ENCODE peak calls at places on chromosome 12, in seven cellular contexts. One of them, this sample, is unnamed. For H3K4me1, the result is how much of the 10 kb centered on the place peaks cover.

GRCh38 chr12:80643961-80644360 is 63.5 kb upstream of the MYF6 start:
- DNase-seq in K562: no peak
- DNase-seq in suprapubic skin: no peak
- DNase-seq in sigmoid colon: no peak
- DNase-seq in upper lobe of left lung: no peak
- DNase-seq in A549: no peak
- DNase-seq in tibial nerve: no peak
- DNase-seq in this sample: no peak

GRCh38 chr12:67366530-67367196 is 97.5 kb downstream of the CAND1 start:
- DNase-seq in tibial nerve: no peak
- DNase-seq in A549: no peak
- DNase-seq in sigmoid colon: no peak
- DNase-seq in K562: no peak
- DNase-seq in suprapubic skin: no peak
- DNase-seq in upper lobe of left lung: no peak
- DNase-seq in this sample: no peak

GRCh38 chr12:114625294-114625851 is 58.6 kb downstream of the TBX3 start:
- DNase-seq in A549: peak
- DNase-seq in upper lobe of left lung: no peak
- DNase-seq in sigmoid colon: no peak
- DNase-seq in tibial nerve: no peak
- DNase-seq in suprapubic skin: no peak
- DNase-seq in K562: peak
- DNase-seq in this sample: no peak

GRCh38 chr12:106764738-106765137 is 9.7 kb upstream of the RIC8B start:
- DNase-seq in suprapubic skin: no peak
- DNase-seq in sigmoid colon: no peak
- DNase-seq in A549: peak
- DNase-seq in upper lobe of left lung: no peak
- DNase-seq in K562: no peak
- DNase-seq in tibial nerve: no peak
- DNase-seq in this sample: no peak

GRCh38 chr12:114213055-114213561 is 192.8 kb downstream of the TBX5 start:
- DNase-seq in sigmoid colon: no peak
- DNase-seq in upper lobe of left lung: no peak
- DNase-seq in A549: peak
- DNase-seq in K562: peak
- DNase-seq in suprapubic skin: no peak
- DNase-seq in tibial nerve: no peak
- DNase-seq in this sample: no peak

GRCh38 chr12:50934371-50934851 is 17.9 kb upstream of the HIGD1C start:
- DNase-seq in upper lobe of left lung: no peak
- DNase-seq in sigmoid colon: no peak
- DNase-seq in K562: no peak
- DNase-seq in tibial nerve: no peak
- DNase-seq in suprapubic skin: no peak
- DNase-seq in A549: no peak
- DNase-seq in this sample: no peak

GRCh38 chr12:106417926-106418910 is 60.7 kb downstream of the POLR3B start:
- DNase-seq in suprapubic skin: no peak
- DNase-seq in A549: no peak
- DNase-seq in upper lobe of left lung: no peak
- DNase-seq in K562: no peak
- DNase-seq in tibial nerve: no peak
- DNase-seq in sigmoid colon: no peak
- DNase-seq in this sample: no peak

GRCh38 chr12:54306925-54307731 is 6.3 kb upstream of the NFE2 start:
- DNase-seq in suprapubic skin: peak
- DNase-seq in K562: peak
- DNase-seq in tibial nerve: peak
- DNase-seq in upper lobe of left lung: peak
- DNase-seq in sigmoid colon: peak
- DNase-seq in A549: peak
- DNase-seq in this sample: no peak

GRCh38 chr12:106297681-106298080 is 4.9 kb upstream of the TCP11L2 start:
- DNase-seq in A549: no peak
- DNase-seq in sigmoid colon: no peak
- DNase-seq in tibial nerve: no peak
- DNase-seq in K562: no peak
- DNase-seq in suprapubic skin: no peak
- DNase-seq in upper lobe of left lung: no peak
- DNase-seq in this sample: no peak

GRCh38 chr12:56522486-56523193 is 1.0 kb downstream of the RBMS2 start:
- DNase-seq in K562: peak
- DNase-seq in A549: peak
- DNase-seq in upper lobe of left lung: no peak
- DNase-seq in tibial nerve: no peak
- DNase-seq in suprapubic skin: no peak
- DNase-seq in sigmoid colon: no peak
- DNase-seq in this sample: no peak

GRCh38 chr12:69068431-69068830 is 135.5 kb upstream of the CPM start:
- DNase-seq in upper lobe of left lung: no peak
- DNase-seq in sigmoid colon: no peak
- DNase-seq in tibial nerve: no peak
- DNase-seq in A549: peak
- DNase-seq in suprapubic skin: no peak
- DNase-seq in K562: no peak
- DNase-seq in this sample: no peak

GRCh38 chr12:19988918-19989317 is 379.4 kb upstream of the PDE3A start:
- DNase-seq in suprapubic skin: no peak
- DNase-seq in A549: no peak
- DNase-seq in K562: no peak
- DNase-seq in tibial nerve: no peak
- DNase-seq in sigmoid colon: no peak
- DNase-seq in upper lobe of left lung: no peak
- DNase-seq in this sample: no peak

GRCh38 chr12:82740129-82741000 is 53.7 kb downstream of the TMTC2 start:
- DNase-seq in upper lobe of left lung: no peak
- DNase-seq in suprapubic skin: no peak
- DNase-seq in A549: peak
- DNase-seq in K562: no peak
- DNase-seq in sigmoid colon: no peak
- DNase-seq in tibial nerve: no peak
- DNase-seq in this sample: no peak

GRCh38 chr12:57176846-57177245 is 29.4 kb upstream of the LRP1-AS start:
- DNase-seq in A549: no peak
- DNase-seq in sigmoid colon: no peak
- DNase-seq in tibial nerve: no peak
- DNase-seq in suprapubic skin: no peak
- DNase-seq in upper lobe of left lung: no peak
- DNase-seq in K562: no peak
- DNase-seq in this sample: no peak

GRCh38 chr12:49201595-49202295 is 12.9 kb upstream of the TUBA1A start:
- DNase-seq in A549: peak
- DNase-seq in K562: peak
- DNase-seq in upper lobe of left lung: no peak
- DNase-seq in sigmoid colon: no peak
- DNase-seq in suprapubic skin: peak
- DNase-seq in tibial nerve: no peak
- DNase-seq in this sample: no peak

GRCh38 chr12:117052386-117053049 is 46.7 kb downstream of the TESC start:
- DNase-seq in suprapubic skin: no peak
- DNase-seq in A549: no peak
- DNase-seq in K562: no peak
- DNase-seq in sigmoid colon: no peak
- DNase-seq in upper lobe of left lung: no peak
- DNase-seq in tibial nerve: no peak
- DNase-seq in this sample: no peak

GRCh38 chr12:40228727-40229126 is 3.9 kb downstream of the LRRK2 start:
- DNase-seq in sigmoid colon: no peak
- DNase-seq in tibial nerve: no peak
- DNase-seq in A549: no peak
- DNase-seq in upper lobe of left lung: no peak
- DNase-seq in K562: no peak
- DNase-seq in suprapubic skin: no peak
- DNase-seq in this sample: no peak

GRCh38 chr12:22321620-22322019 is 12.9 kb downstream of the ST8SIA1 start:
- DNase-seq in upper lobe of left lung: no peak
- DNase-seq in K562: peak
- DNase-seq in sigmoid colon: no peak
- DNase-seq in suprapubic skin: no peak
- DNase-seq in tibial nerve: no peak
- DNase-seq in A549: no peak
- DNase-seq in this sample: no peak

GRCh38 chr12:48813464-48814312 is 4.6 kb upstream of the CACNB3 start:
- DNase-seq in sigmoid colon: no peak
- DNase-seq in tibial nerve: no peak
- DNase-seq in upper lobe of left lung: no peak
- DNase-seq in K562: no peak
- DNase-seq in suprapubic skin: no peak
- DNase-seq in A549: no peak
- DNase-seq in this sample: no peak

GRCh38 chr12:131828671-131829350 is 618 bp downstream of the MMP17 start:
- DNase-seq in upper lobe of left lung: peak
- DNase-seq in tibial nerve: no peak
- DNase-seq in A549: peak
- DNase-seq in K562: no peak
- DNase-seq in sigmoid colon: no peak
- DNase-seq in suprapubic skin: no peak
- DNase-seq in this sample: no peak

GRCh38 chr12:94731733-94732360 is 81.5 kb upstream of the TMCC3 start:
- DNase-seq in K562: no peak
- DNase-seq in A549: no peak
- DNase-seq in sigmoid colon: no peak
- DNase-seq in tibial nerve: no peak
- DNase-seq in upper lobe of left lung: no peak
- DNase-seq in suprapubic skin: no peak
- DNase-seq in this sample: no peak

GRCh38 chr12:31315779-31316465 is 10.0 kb downstream of the SINHCAF start:
- DNase-seq in A549: no peak
- DNase-seq in suprapubic skin: no peak
- DNase-seq in tibial nerve: no peak
- DNase-seq in K562: no peak
- DNase-seq in upper lobe of left lung: no peak
- DNase-seq in sigmoid colon: no peak
- DNase-seq in this sample: no peak

GRCh38 chr12:122057769-122058168 is 20.8 kb upstream of the MLXIP start:
- DNase-seq in sigmoid colon: no peak
- DNase-seq in tibial nerve: no peak
- DNase-seq in upper lobe of left lung: no peak
- DNase-seq in K562: no peak
- DNase-seq in A549: no peak
- DNase-seq in suprapubic skin: no peak
- DNase-seq in this sample: no peak

GRCh38 chr12:57171668-57172067 is 24.2 kb upstream of the LRP1-AS start:
- DNase-seq in sigmoid colon: no peak
- DNase-seq in upper lobe of left lung: no peak
- DNase-seq in A549: no peak
- DNase-seq in suprapubic skin: no peak
- DNase-seq in tibial nerve: peak
- DNase-seq in K562: no peak
- DNase-seq in this sample: no peak

GRCh38 chr12:12684375-12685106 is 11.4 kb downstream of the GPR19 start:
- DNase-seq in suprapubic skin: no peak
- DNase-seq in upper lobe of left lung: no peak
- DNase-seq in A549: peak
- DNase-seq in sigmoid colon: no peak
- DNase-seq in tibial nerve: peak
- DNase-seq in K562: peak
- DNase-seq in this sample: no peak

GRCh38 chr12:71158361-71158882 is 623 bp upstream of the TSPAN8 start:
- DNase-seq in K562: no peak
- DNase-seq in sigmoid colon: no peak
- DNase-seq in upper lobe of left lung: no peak
- DNase-seq in tibial nerve: no peak
- DNase-seq in suprapubic skin: no peak
- DNase-seq in A549: no peak
- DNase-seq in this sample: no peak

GRCh38 chr12:75623631-75624118 is 112.3 kb upstream of the KRR1 start:
- DNase-seq in suprapubic skin: no peak
- DNase-seq in sigmoid colon: no peak
- DNase-seq in upper lobe of left lung: no peak
- DNase-seq in tibial nerve: no peak
- DNase-seq in K562: peak
- DNase-seq in A549: peak
- DNase-seq in this sample: no peak

GRCh38 chr12:108635201-108635996 is 1.7 kb upstream of the SELPLG start:
- DNase-seq in K562: peak
- DNase-seq in A549: no peak
- DNase-seq in upper lobe of left lung: no peak
- DNase-seq in sigmoid colon: no peak
- DNase-seq in tibial nerve: no peak
- DNase-seq in suprapubic skin: peak
- DNase-seq in this sample: peak
- H3K4me1 ChIP-seq in K562: half or more
- H3K4me1 ChIP-seq in A549: under half
- H3K4me1 ChIP-seq in upper lobe of left lung: half or more
- H3K4me1 ChIP-seq in sigmoid colon: under half
- H3K4me1 ChIP-seq in tibial nerve: half or more
- H3K4me1 ChIP-seq in suprapubic skin: under half
- H3K4me1 ChIP-seq in this sample: under half

GRCh38 chr12:25828188-25828587 is 130.3 kb upstream of the RASSF8 start:
- DNase-seq in upper lobe of left lung: no peak
- DNase-seq in suprapubic skin: no peak
- DNase-seq in sigmoid colon: no peak
- DNase-seq in K562: no peak
- DNase-seq in A549: no peak
- DNase-seq in tibial nerve: no peak
- DNase-seq in this sample: no peak
- TF ChIP-seq POLR2A in upper lobe of left lung: no peak
- TF ChIP-seq POLR2A in suprapubic skin: no peak
- TF ChIP-seq POLR2A in sigmoid colon: no peak
- TF ChIP-seq POLR2A in K562: no peak
- TF ChIP-seq POLR2A in A549: no peak
- TF ChIP-seq POLR2A in tibial nerve: no peak
- TF ChIP-seq POLR2A in this sample: no peak

GRCh38 chr12:62689042-62689839 is 222.6 kb downstream of the MON2 start:
- DNase-seq in upper lobe of left lung: no peak
- DNase-seq in tibial nerve: no peak
- DNase-seq in A549: no peak
- DNase-seq in K562: no peak
- DNase-seq in suprapubic skin: no peak
- DNase-seq in sigmoid colon: no peak
- DNase-seq in this sample: no peak
- H3K4me1 ChIP-seq in upper lobe of left lung: under half
- H3K4me1 ChIP-seq in tibial nerve: under half
- H3K4me1 ChIP-seq in A549: under half
- H3K4me1 ChIP-seq in K562: under half
- H3K4me1 ChIP-seq in suprapubic skin: under half
- H3K4me1 ChIP-seq in sigmoid colon: under half
- H3K4me1 ChIP-seq in this sample: under half

DNA sequence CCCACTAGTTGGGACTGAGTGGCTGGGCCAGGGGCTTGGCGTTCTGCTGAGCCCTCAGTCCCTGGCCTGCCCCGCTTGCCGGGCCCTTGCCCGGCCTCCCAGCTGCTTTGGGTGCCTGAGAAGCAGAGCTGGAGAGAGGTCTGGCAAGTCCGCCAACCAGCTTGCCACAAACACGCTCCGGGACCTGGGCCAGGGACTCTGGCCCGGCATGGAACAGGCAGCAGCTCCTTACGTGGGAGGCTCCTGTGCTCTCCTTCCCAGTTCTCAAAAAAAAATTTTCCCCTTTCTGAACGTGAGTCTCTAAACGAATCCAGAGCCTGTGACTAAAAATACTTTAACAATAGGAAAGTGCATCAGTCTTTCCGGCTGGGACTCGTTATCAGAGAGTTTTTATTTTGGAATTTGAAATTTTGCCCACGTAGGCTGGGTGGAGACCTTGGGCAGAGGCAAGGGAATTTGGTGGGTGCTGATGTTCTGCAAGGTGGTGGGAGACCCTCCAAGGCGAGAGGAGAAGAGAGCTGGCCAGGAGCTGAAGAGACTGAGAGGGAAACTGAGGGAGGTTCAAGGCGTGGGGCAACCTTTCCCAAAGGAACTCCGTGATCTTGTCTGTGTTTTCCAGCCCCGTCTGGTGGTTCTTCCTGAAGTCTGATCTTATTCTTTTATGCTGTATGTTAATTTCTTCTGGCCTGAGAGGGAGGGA is 6.8 kb upstream of the NR4A1 start:
- DNase-seq in suprapubic skin: peak
- DNase-seq in K562: no peak
- DNase-seq in tibial nerve: peak
- DNase-seq in upper lobe of left lung: peak
- DNase-seq in A549: no peak
- DNase-seq in sigmoid colon: peak
- DNase-seq in this sample: no peak
- TF ChIP-seq POLR2A in suprapubic skin: no peak
- TF ChIP-seq POLR2A in K562: no peak
- TF ChIP-seq POLR2A in tibial nerve: no peak
- TF ChIP-seq POLR2A in upper lobe of left lung: peak
- TF ChIP-seq POLR2A in A549: no peak
- TF ChIP-seq POLR2A in sigmoid colon: no peak
- TF ChIP-seq POLR2A in this sample: no peak

This sample was measured in vagina.